ENCODE peak calls at places on chromosomes 5 and 9, in ten cellular contexts. One of them, this sample, is unnamed.

GRCh38 chr5:6462671-6463070 is 14.0 kb downstream of the UBE2QL1 start:
- DNase-seq in MM.1S: no peak
- DNase-seq in fibroblast of mammary gland: no peak
- DNase-seq in brain microvascular endothelial cell: no peak
- DNase-seq in Peyer's patch: no peak
- DNase-seq in CD8-positive, alpha-beta T cell: no peak
- DNase-seq in choroid plexus epithelial cell: no peak
- DNase-seq in BJ: no peak
- DNase-seq in upper lobe of right lung: no peak
- DNase-seq in heart right ventricle: no peak
- DNase-seq in this sample: no peak

GRCh38 chr5:148511832-148512347 is 128.1 kb downstream of the FBXO38 start:
- DNase-seq in MM.1S: no peak
- DNase-seq in fibroblast of mammary gland: no peak
- DNase-seq in brain microvascular endothelial cell: no peak
- DNase-seq in Peyer's patch: no peak
- DNase-seq in CD8-positive, alpha-beta T cell: no peak
- DNase-seq in choroid plexus epithelial cell: no peak
- DNase-seq in BJ: no peak
- DNase-seq in upper lobe of right lung: no peak
- DNase-seq in heart right ventricle: no peak
- DNase-seq in this sample: no peak

GRCh38 chr5:148558892-148559291 is 95.4 kb downstream of the HTR4 start:
- DNase-seq in MM.1S: no peak
- DNase-seq in fibroblast of mammary gland: no peak
- DNase-seq in brain microvascular endothelial cell: no peak
- DNase-seq in Peyer's patch: no peak
- DNase-seq in CD8-positive, alpha-beta T cell: no peak
- DNase-seq in choroid plexus epithelial cell: no peak
- DNase-seq in BJ: no peak
- DNase-seq in upper lobe of right lung: no peak
- DNase-seq in heart right ventricle: no peak
- DNase-seq in this sample: no peak

GRCh38 chr9:87973791-87974292 is 491 bp downstream of the CDK20 start:
- DNase-seq in MM.1S: no peak
- DNase-seq in fibroblast of mammary gland: no peak
- DNase-seq in brain microvascular endothelial cell: no peak
- DNase-seq in Peyer's patch: no peak
- DNase-seq in CD8-positive, alpha-beta T cell: no peak
- DNase-seq in choroid plexus epithelial cell: no peak
- DNase-seq in BJ: no peak
- DNase-seq in upper lobe of right lung: no peak
- DNase-seq in heart right ventricle: no peak
- DNase-seq in this sample: peak

GRCh38 chr9:36486933-36487481 is 85.7 kb upstream of the MELK start:
- DNase-seq in MM.1S: peak
- DNase-seq in fibroblast of mammary gland: no peak
- DNase-seq in brain microvascular endothelial cell: peak
- DNase-seq in Peyer's patch: peak
- DNase-seq in CD8-positive, alpha-beta T cell: peak
- DNase-seq in choroid plexus epithelial cell: no peak
- DNase-seq in BJ: no peak
- DNase-seq in upper lobe of right lung: peak
- DNase-seq in heart right ventricle: peak
- DNase-seq in this sample: peak

GRCh38 chr5:35098214-35098613 is 50.5 kb upstream of the AGXT2 start:
- DNase-seq in MM.1S: no peak
- DNase-seq in fibroblast of mammary gland: no peak
- DNase-seq in brain microvascular endothelial cell: no peak
- DNase-seq in Peyer's patch: no peak
- DNase-seq in CD8-positive, alpha-beta T cell: no peak
- DNase-seq in choroid plexus epithelial cell: no peak
- DNase-seq in BJ: no peak
- DNase-seq in upper lobe of right lung: no peak
- DNase-seq in heart right ventricle: no peak
- DNase-seq in this sample: no peak

GRCh38 chr9:7811679-7812078 is 12.1 kb upstream of the DMAC1 start:
- DNase-seq in MM.1S: no peak
- DNase-seq in fibroblast of mammary gland: no peak
- DNase-seq in brain microvascular endothelial cell: no peak
- DNase-seq in Peyer's patch: no peak
- DNase-seq in CD8-positive, alpha-beta T cell: no peak
- DNase-seq in choroid plexus epithelial cell: no peak
- DNase-seq in BJ: no peak
- DNase-seq in upper lobe of right lung: no peak
- DNase-seq in heart right ventricle: no peak
- DNase-seq in this sample: peak

GRCh38 chr9:128917151-128917849 is 3.5 kb upstream of the PHYHD1 start:
- DNase-seq in MM.1S: no peak
- DNase-seq in fibroblast of mammary gland: peak
- DNase-seq in brain microvascular endothelial cell: peak
- DNase-seq in Peyer's patch: peak
- DNase-seq in CD8-positive, alpha-beta T cell: no peak
- DNase-seq in choroid plexus epithelial cell: peak
- DNase-seq in BJ: no peak
- DNase-seq in upper lobe of right lung: peak
- DNase-seq in heart right ventricle: peak
- DNase-seq in this sample: peak

GRCh38 chr5:119070578-119070827 is 384 bp upstream of the DMXL1 start:
- DNase-seq in MM.1S: no peak
- DNase-seq in fibroblast of mammary gland: no peak
- DNase-seq in brain microvascular endothelial cell: no peak
- DNase-seq in Peyer's patch: peak
- DNase-seq in CD8-positive, alpha-beta T cell: no peak
- DNase-seq in choroid plexus epithelial cell: no peak
- DNase-seq in BJ: no peak
- DNase-seq in upper lobe of right lung: peak
- DNase-seq in heart right ventricle: peak
- DNase-seq in this sample: peak

DNA sequence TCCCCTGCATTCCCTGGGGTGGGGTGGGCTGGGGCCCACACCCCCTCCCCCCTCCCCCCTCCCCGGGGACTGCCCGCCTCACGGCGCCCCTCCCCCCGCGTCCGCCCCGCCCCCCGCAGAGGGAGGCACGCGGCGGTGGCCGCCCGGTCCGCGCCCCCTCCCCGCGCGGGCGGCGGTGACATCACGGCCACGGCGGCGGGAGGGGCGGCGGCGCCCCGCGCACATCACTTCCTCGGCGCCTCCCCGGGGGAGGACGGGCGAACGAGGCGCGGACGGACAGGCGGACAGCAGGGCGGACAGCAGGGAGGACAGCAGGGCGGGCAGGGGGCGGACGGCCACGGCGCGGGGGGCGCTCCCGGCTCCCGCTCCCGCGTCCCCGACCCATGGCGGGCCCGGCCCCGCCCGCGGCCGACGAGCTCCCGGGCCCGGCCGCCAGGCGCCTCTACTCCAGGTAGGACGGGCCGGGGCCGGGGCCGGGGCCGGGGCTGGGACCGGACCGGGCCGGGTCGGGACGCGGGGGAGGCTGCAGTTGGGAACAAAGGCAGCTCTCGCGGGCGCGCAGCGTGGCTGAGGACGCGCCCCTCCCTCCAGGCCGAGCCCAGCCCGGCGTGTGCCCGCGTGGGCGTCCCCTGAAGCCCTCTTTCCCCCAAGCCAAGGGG is at the start of gene GPSM1:
- DNase-seq in MM.1S: no peak
- DNase-seq in fibroblast of mammary gland: peak
- DNase-seq in brain microvascular endothelial cell: no peak
- DNase-seq in Peyer's patch: no peak
- DNase-seq in CD8-positive, alpha-beta T cell: peak
- DNase-seq in choroid plexus epithelial cell: peak
- DNase-seq in BJ: no peak
- DNase-seq in upper lobe of right lung: no peak
- DNase-seq in heart right ventricle: peak
- DNase-seq in this sample: no peak
- TF ChIP-seq CTCF in MM.1S: no peak
- TF ChIP-seq CTCF in fibroblast of mammary gland: no peak
- TF ChIP-seq CTCF in brain microvascular endothelial cell: no peak
- TF ChIP-seq CTCF in Peyer's patch: no peak
- TF ChIP-seq CTCF in CD8-positive, alpha-beta T cell: no peak
- TF ChIP-seq CTCF in choroid plexus epithelial cell: no peak
- TF ChIP-seq CTCF in BJ: no peak
- TF ChIP-seq CTCF in upper lobe of right lung: no peak
- TF ChIP-seq CTCF in heart right ventricle: no peak
- TF ChIP-seq CTCF in this sample: no peak

GRCh38 chr5:126369083-126369482 is 54.1 kb upstream of the GRAMD2B start:
- DNase-seq in MM.1S: no peak
- DNase-seq in fibroblast of mammary gland: no peak
- DNase-seq in brain microvascular endothelial cell: no peak
- DNase-seq in Peyer's patch: no peak
- DNase-seq in CD8-positive, alpha-beta T cell: no peak
- DNase-seq in choroid plexus epithelial cell: no peak
- DNase-seq in BJ: no peak
- DNase-seq in upper lobe of right lung: no peak
- DNase-seq in heart right ventricle: no peak
- DNase-seq in this sample: no peak

GRCh38 chr5:126373621-126374416 is 49.4 kb upstream of the GRAMD2B start:
- DNase-seq in MM.1S: no peak
- DNase-seq in fibroblast of mammary gland: no peak
- DNase-seq in brain microvascular endothelial cell: peak
- DNase-seq in Peyer's patch: no peak
- DNase-seq in CD8-positive, alpha-beta T cell: no peak
- DNase-seq in choroid plexus epithelial cell: peak
- DNase-seq in BJ: no peak
- DNase-seq in upper lobe of right lung: no peak
- DNase-seq in heart right ventricle: no peak
- DNase-seq in this sample: no peak

GRCh38 chr5:126368239-126368812 is 54.9 kb upstream of the GRAMD2B start:
- DNase-seq in MM.1S: no peak
- DNase-seq in fibroblast of mammary gland: no peak
- DNase-seq in brain microvascular endothelial cell: no peak
- DNase-seq in Peyer's patch: no peak
- DNase-seq in CD8-positive, alpha-beta T cell: no peak
- DNase-seq in choroid plexus epithelial cell: no peak
- DNase-seq in BJ: no peak
- DNase-seq in upper lobe of right lung: no peak
- DNase-seq in heart right ventricle: no peak
- DNase-seq in this sample: no peak

GRCh38 chr5:126369995-126370731 is 53.0 kb upstream of the GRAMD2B start:
- DNase-seq in MM.1S: no peak
- DNase-seq in fibroblast of mammary gland: no peak
- DNase-seq in brain microvascular endothelial cell: no peak
- DNase-seq in Peyer's patch: no peak
- DNase-seq in CD8-positive, alpha-beta T cell: no peak
- DNase-seq in choroid plexus epithelial cell: peak
- DNase-seq in BJ: no peak
- DNase-seq in upper lobe of right lung: no peak
- DNase-seq in heart right ventricle: no peak
- DNase-seq in this sample: peak

GRCh38 chr5:126370796-126371718 is 52.2 kb upstream of the GRAMD2B start:
- DNase-seq in MM.1S: no peak
- DNase-seq in fibroblast of mammary gland: peak
- DNase-seq in brain microvascular endothelial cell: no peak
- DNase-seq in Peyer's patch: no peak
- DNase-seq in CD8-positive, alpha-beta T cell: no peak
- DNase-seq in choroid plexus epithelial cell: peak
- DNase-seq in BJ: no peak
- DNase-seq in upper lobe of right lung: no peak
- DNase-seq in heart right ventricle: no peak
- DNase-seq in this sample: peak
- H3K4me3 ChIP-seq in MM.1S: no peak
- H3K4me3 ChIP-seq in fibroblast of mammary gland: no peak
- H3K4me3 ChIP-seq in brain microvascular endothelial cell: no peak
- H3K4me3 ChIP-seq in Peyer's patch: peak
- H3K4me3 ChIP-seq in CD8-positive, alpha-beta T cell: no peak
- H3K4me3 ChIP-seq in choroid plexus epithelial cell: no peak
- H3K4me3 ChIP-seq in BJ: no peak
- H3K4me3 ChIP-seq in upper lobe of right lung: peak
- H3K4me3 ChIP-seq in heart right ventricle: no peak
- H3K4me3 ChIP-seq in this sample: peak

DNA sequence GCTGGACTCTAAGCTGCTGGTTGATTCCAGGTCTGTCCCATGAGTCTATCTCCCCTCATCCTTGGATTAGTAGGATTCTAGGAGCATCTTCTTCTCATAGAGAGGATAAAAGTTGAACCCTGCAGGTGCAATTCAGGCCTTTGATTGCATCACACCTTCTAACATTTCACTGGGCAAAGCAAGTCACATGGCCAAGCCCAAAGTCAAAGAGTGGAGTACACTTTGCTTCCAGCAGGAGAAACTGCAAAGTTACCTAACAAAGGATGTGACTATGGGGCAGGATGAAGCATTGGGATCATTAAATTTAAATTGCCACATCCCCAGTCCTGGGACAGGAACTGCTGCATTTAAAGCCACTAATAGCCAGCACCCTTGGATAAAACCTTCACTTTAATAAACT is 51.0 kb upstream of the EGFLAM start:
- DNase-seq in MM.1S: no peak
- DNase-seq in fibroblast of mammary gland: peak
- DNase-seq in brain microvascular endothelial cell: no peak
- DNase-seq in Peyer's patch: no peak
- DNase-seq in CD8-positive, alpha-beta T cell: no peak
- DNase-seq in choroid plexus epithelial cell: peak
- DNase-seq in BJ: no peak
- DNase-seq in upper lobe of right lung: no peak
- DNase-seq in heart right ventricle: no peak
- DNase-seq in this sample: no peak
- TF ChIP-seq CTCF in MM.1S: no peak
- TF ChIP-seq CTCF in fibroblast of mammary gland: no peak
- TF ChIP-seq CTCF in brain microvascular endothelial cell: peak
- TF ChIP-seq CTCF in Peyer's patch: no peak
- TF ChIP-seq CTCF in CD8-positive, alpha-beta T cell: no peak
- TF ChIP-seq CTCF in choroid plexus epithelial cell: peak
- TF ChIP-seq CTCF in BJ: no peak
- TF ChIP-seq CTCF in upper lobe of right lung: no peak
- TF ChIP-seq CTCF in heart right ventricle: no peak
- TF ChIP-seq CTCF in this sample: no peak

GRCh38 chr5:122704247-122705036 is 70.4 kb upstream of the SNX2 start:
- DNase-seq in MM.1S: peak
- DNase-seq in fibroblast of mammary gland: peak
- DNase-seq in brain microvascular endothelial cell: peak
- DNase-seq in Peyer's patch: no peak
- DNase-seq in CD8-positive, alpha-beta T cell: no peak
- DNase-seq in choroid plexus epithelial cell: peak
- DNase-seq in BJ: no peak
- DNase-seq in upper lobe of right lung: no peak
- DNase-seq in heart right ventricle: no peak
- DNase-seq in this sample: no peak

GRCh38 chr5:122702524-122702875 is 72.4 kb upstream of the SNX2 start:
- DNase-seq in MM.1S: no peak
- DNase-seq in fibroblast of mammary gland: no peak
- DNase-seq in brain microvascular endothelial cell: no peak
- DNase-seq in Peyer's patch: peak
- DNase-seq in CD8-positive, alpha-beta T cell: no peak
- DNase-seq in choroid plexus epithelial cell: no peak
- DNase-seq in BJ: no peak
- DNase-seq in upper lobe of right lung: no peak
- DNase-seq in heart right ventricle: no peak
- DNase-seq in this sample: no peak

GRCh38 chr5:122699226-122699625 is 75.7 kb upstream of the SNX2 start:
- DNase-seq in MM.1S: no peak
- DNase-seq in fibroblast of mammary gland: peak
- DNase-seq in brain microvascular endothelial cell: no peak
- DNase-seq in Peyer's patch: no peak
- DNase-seq in CD8-positive, alpha-beta T cell: no peak
- DNase-seq in choroid plexus epithelial cell: no peak
- DNase-seq in BJ: no peak
- DNase-seq in upper lobe of right lung: no peak
- DNase-seq in heart right ventricle: no peak
- DNase-seq in this sample: no peak

GRCh38 chr5:122703214-122703613 is 71.7 kb upstream of the SNX2 start:
- DNase-seq in MM.1S: no peak
- DNase-seq in fibroblast of mammary gland: peak
- DNase-seq in brain microvascular endothelial cell: no peak
- DNase-seq in Peyer's patch: no peak
- DNase-seq in CD8-positive, alpha-beta T cell: no peak
- DNase-seq in choroid plexus epithelial cell: no peak
- DNase-seq in BJ: no peak
- DNase-seq in upper lobe of right lung: no peak
- DNase-seq in heart right ventricle: no peak
- DNase-seq in this sample: no peak

GRCh38 chr5:122701640-122702523 is 73.0 kb upstream of the SNX2 start:
- DNase-seq in MM.1S: peak
- DNase-seq in fibroblast of mammary gland: no peak
- DNase-seq in brain microvascular endothelial cell: no peak
- DNase-seq in Peyer's patch: peak
- DNase-seq in CD8-positive, alpha-beta T cell: no peak
- DNase-seq in choroid plexus epithelial cell: no peak
- DNase-seq in BJ: no peak
- DNase-seq in upper lobe of right lung: no peak
- DNase-seq in heart right ventricle: no peak
- DNase-seq in this sample: no peak
- H3K4me3 ChIP-seq in MM.1S: no peak
- H3K4me3 ChIP-seq in fibroblast of mammary gland: no peak
- H3K4me3 ChIP-seq in brain microvascular endothelial cell: no peak
- H3K4me3 ChIP-seq in Peyer's patch: no peak
- H3K4me3 ChIP-seq in CD8-positive, alpha-beta T cell: no peak
- H3K4me3 ChIP-seq in choroid plexus epithelial cell: no peak
- H3K4me3 ChIP-seq in BJ: no peak
- H3K4me3 ChIP-seq in upper lobe of right lung: no peak
- H3K4me3 ChIP-seq in heart right ventricle: no peak
- H3K4me3 ChIP-seq in this sample: no peak

This sample was measured in mucosa of descending colon.